ENCODE peak calls at places on chromosomes 6 and 20, in four cellular contexts. L is lower lobe of right lung, T is mucosa of gallbladder, D is choroid plexus epithelial cell. W is an unnamed sample.
A peak's percentile ranks its signal among the peaks of the same experiment; 100 is the strongest.

GRCh38 chr20:47887477-47888080 is 102.3 kb upstream of the SULF2 start:
- DNase-seq in D (no peak), T (no peak), L (no peak), W (no peak)

GRCh38 chr20:63749597-63750508 is 10.3 kb downstream of the SLC2A4RG start:
- DNase-seq in D (no peak), T (no peak), L (no peak), W (no peak)

GRCh38 chr6:157613011-157613522 is 210.0 kb upstream of the SNX9 start:
- DNase-seq in D (peak; percentile 77), T (peak; percentile 49), L (no peak), W (peak; percentile 84)

GRCh38 chr20:42678895-42679294 is 510.8 kb downstream of the PTPRT start:
- DNase-seq in D (no peak), L (no peak), T (no peak), W (no peak)

GRCh38 chr6:53250761-53251672 is 97.7 kb downstream of the ELOVL5 start:
- DNase-seq in T (no peak), L (no peak), D (peak; percentile 54), W (peak; percentile 48)

GRCh38 chr6:70424296-70424695 is 11.0 kb downstream of the FAM135A start:
- DNase-seq in L (no peak), T (no peak), D (no peak), W (no peak)

GRCh38 chr6:5999688-6000608 is 6.8 kb downstream of the NRN1 start:
- DNase-seq in T (no peak), D (no peak), L (no peak), W (no peak)

GRCh38 chr20:13102237-13102636 is 93.5 kb downstream of the SPTLC3 start:
- DNase-seq in D (peak; percentile 5), L (no peak), T (no peak), W (no peak)

GRCh38 chr6:100078509-100078908 is 84.5 kb upstream of the MCHR2 start:
- DNase-seq in D (peak; percentile 11), T (no peak), L (no peak), W (peak; percentile 54)

GRCh38 chr6:53067307-53067706 is 2.1 kb downstream of the FBXO9 start:
- DNase-seq in D (peak; percentile 34), L (no peak), T (no peak), W (no peak)

GRCh38 chr20:63091901-63092659 is 85.3 kb upstream of the BHLHE23 start:
- DNase-seq in T (no peak), L (peak; percentile 38), D (no peak), W (no peak)

GRCh38 chr6:28353981-28354676 is 4.4 kb downstream of the ZKSCAN3 start:
- DNase-seq in D (peak; percentile 23), T (peak; percentile 48), L (peak; percentile 77), W (peak; percentile 24)

GRCh38 chr6:30893001-30893591 is 8.8 kb downstream of the DDR1 start:
- DNase-seq in T (no peak), L (no peak), D (no peak), W (no peak)

GRCh38 chr20:34316191-34316814 is 13.1 kb upstream of the AHCY start:
- DNase-seq in L (peak; percentile 24), T (no peak), D (peak; percentile 71), W (peak; percentile 19)

GRCh38 chr20:24403410-24403809 is 66.0 kb upstream of the SYNDIG1 start:
- DNase-seq in D (peak; percentile 53), T (no peak), L (no peak), W (no peak)

GRCh38 chr6:100504786-100505737 is 40.3 kb upstream of the SIM1 start:
- DNase-seq in D (peak; percentile 91), L (no peak), T (no peak), W (peak; percentile 91)

GRCh38 chr6:37665309-37665708 is 32.4 kb downstream of the MDGA1 start:
- DNase-seq in T (no peak), D (no peak), L (no peak), W (no peak)

GRCh38 chr20:57902478-57902877 is 192.7 kb upstream of the PMEPA1 start:
- DNase-seq in L (no peak), D (peak; percentile 75), T (no peak), W (peak; percentile 79)

GRCh38 chr20:41738584-41739193 is 120.5 kb upstream of the CHD6 start:
- DNase-seq in T (peak; percentile 47), L (peak; percentile 51), D (peak; percentile 69), W (peak; percentile 44)

GRCh38 chr20:50967621-50968020 is 9.0 kb downstream of the MOCS3 start:
- DNase-seq in D (no peak), L (no peak), T (no peak), W (no peak)

GRCh38 chr6:150263765-150264415 is 104.9 kb upstream of the IYD start:
- DNase-seq in D (no peak), T (peak; percentile 24), L (peak; percentile 48), W (no peak)

GRCh38 chr6:35742842-35743241 is 6.0 kb downstream of the ARMC12 start:
- DNase-seq in L (no peak), T (no peak), D (no peak), W (no peak)

GRCh38 chr6:53065266-53066058 is at the start of gene FBXO9:
- DNase-seq in T (peak; percentile 58), D (peak; percentile 50), L (peak; percentile 79), W (no peak)

GRCh38 chr6:99661870-99662269 is 55.2 kb downstream of the PRDM13 start:
- DNase-seq in T (no peak), D (no peak), L (no peak), W (no peak)

GRCh38 chr20:17619351-17620093 is 49.6 kb downstream of the DSTN start:
- DNase-seq in T (no peak), D (no peak), L (no peak), W (no peak)

GRCh38 chr6:110951986-110952794 is 6.3 kb upstream of the GTF3C6 start:
- DNase-seq in L (no peak), T (peak; percentile 67), D (peak; percentile 75), W (peak; percentile 41)

GRCh38 chr6:112007805-112008204 is 46.1 kb upstream of the CCN6 start:
- DNase-seq in L (peak; percentile 60), T (peak; percentile 11), D (peak; percentile 47), W (no peak)

GRCh38 chr6:15417811-15418210 is 171.9 kb downstream of the JARID2 start:
- DNase-seq in L (no peak), T (no peak), D (peak; percentile 91), W (peak; percentile 90)

GRCh38 chr6:17169291-17169690 is 67.4 kb downstream of the STMND1 start:
- DNase-seq in T (no peak), L (no peak), D (peak; percentile 29), W (no peak)

GRCh38 chr6:141041596-141042087 is 1091.1 kb upstream of the GJE1 start:
- DNase-seq in D (no peak), T (no peak), L (no peak), W (no peak)

GRCh38 chr6:75906871-75907270 is 157.8 kb downstream of the MYO6 start:
- DNase-seq in L (no peak), T (no peak), D (no peak), W (no peak)

GRCh38 chr6:122818866-122819265 is 29.8 kb downstream of the SMPDL3A start:
- DNase-seq in D (no peak), T (no peak), L (no peak), W (no peak)

GRCh38 chr6:27591660-27592059 is 118.8 kb upstream of the ZNF184 start:
- DNase-seq in T (no peak), D (peak; percentile 54), L (no peak), W (peak; percentile 49)

GRCh38 chr6:66628917-66629316 is 921.9 kb upstream of the EYS start:
- DNase-seq in L (no peak), D (peak; percentile 87), T (no peak), W (no peak)

GRCh38 chr6:127717384-127717783 is 140.4 kb downstream of the C6orf58 start:
- DNase-seq in D (peak; percentile 20), T (no peak), L (no peak), W (no peak)

GRCh38 chr6:52990342-52990741 is 4.7 kb downstream of the GSTA4 start:
- DNase-seq in T (no peak), L (no peak), D (peak; percentile 22), W (peak; percentile 25)